ENCODE peak calls at places on chromosomes 3 and 15, in five cellular contexts. One of them, this sample, is unnamed.
A peak's percentile ranks its signal among the peaks of the same experiment; 100 is the strongest.

GRCh38 chr3:48851407-48851806 is 3.7 kb upstream of the PRKAR2A start:
- DNase-seq in GM23248: peak; percentile 23
- DNase-seq in fibroblast of lung: peak; percentile 40
- DNase-seq in A549: peak; percentile 12
- DNase-seq in endothelial cell of umbilical vein: no peak
- DNase-seq in this sample: no peak

GRCh38 chr15:85929786-85930185 is 135.1 kb upstream of the KLHL25 start:
- DNase-seq in GM23248: no peak
- DNase-seq in fibroblast of lung: peak; percentile 10
- DNase-seq in A549: no peak
- DNase-seq in endothelial cell of umbilical vein: no peak
- DNase-seq in this sample: no peak

GRCh38 chr3:165518346-165518745 is 318.9 kb downstream of the BCHE start:
- DNase-seq in GM23248: no peak
- DNase-seq in fibroblast of lung: peak; percentile 28
- DNase-seq in A549: no peak
- DNase-seq in endothelial cell of umbilical vein: no peak
- DNase-seq in this sample: no peak

GRCh38 chr15:68412218-68412617 is 19.7 kb downstream of the ITGA11 start:
- DNase-seq in GM23248: no peak
- DNase-seq in fibroblast of lung: no peak
- DNase-seq in A549: no peak
- DNase-seq in endothelial cell of umbilical vein: no peak
- DNase-seq in this sample: no peak

GRCh38 chr3:177597325-177598109 is 400.2 kb upstream of the TBL1XR1 start:
- DNase-seq in GM23248: peak; percentile 90
- DNase-seq in fibroblast of lung: peak; percentile 98
- DNase-seq in A549: no peak
- DNase-seq in endothelial cell of umbilical vein: peak; percentile 65
- DNase-seq in this sample: no peak

GRCh38 chr3:128311441-128311844 is 155.2 kb downstream of the DNAJB8 start:
- DNase-seq in GM23248: no peak
- DNase-seq in fibroblast of lung: no peak
- DNase-seq in A549: no peak
- DNase-seq in endothelial cell of umbilical vein: no peak
- DNase-seq in this sample: no peak

GRCh38 chr3:147846854-147847453 is 437.8 kb downstream of the ZIC1 start:
- DNase-seq in GM23248: no peak
- DNase-seq in fibroblast of lung: no peak
- DNase-seq in A549: no peak
- DNase-seq in endothelial cell of umbilical vein: no peak
- DNase-seq in this sample: no peak

GRCh38 chr3:118968640-118969039 is 66.0 kb downstream of the IGSF11 start:
- DNase-seq in GM23248: no peak
- DNase-seq in fibroblast of lung: no peak
- DNase-seq in A549: no peak
- DNase-seq in endothelial cell of umbilical vein: no peak
- DNase-seq in this sample: no peak

GRCh38 chr15:38389924-38390542 is 63.9 kb upstream of the FAM98B start:
- DNase-seq in GM23248: peak; percentile 55
- DNase-seq in fibroblast of lung: peak; percentile 49
- DNase-seq in A549: peak; percentile 50
- DNase-seq in endothelial cell of umbilical vein: peak; percentile 68
- DNase-seq in this sample: peak; percentile 86

GRCh38 chr3:183477801-183478456 is 49.5 kb upstream of the MCF2L2 start:
- DNase-seq in GM23248: no peak
- DNase-seq in fibroblast of lung: no peak
- DNase-seq in A549: no peak
- DNase-seq in endothelial cell of umbilical vein: no peak
- DNase-seq in this sample: no peak

GRCh38 chr3:112640333-112640863 is 545 bp downstream of the CCDC80 start:
- DNase-seq in GM23248: peak; percentile 93
- DNase-seq in fibroblast of lung: peak; percentile 86
- DNase-seq in A549: peak; percentile 55
- DNase-seq in endothelial cell of umbilical vein: peak; percentile 73
- DNase-seq in this sample: no peak

GRCh38 chr3:39810647-39811161 is 1.3 kb downstream of the MYRIP start:
- DNase-seq in GM23248: no peak
- DNase-seq in fibroblast of lung: no peak
- DNase-seq in A549: no peak
- DNase-seq in endothelial cell of umbilical vein: peak; percentile 64
- DNase-seq in this sample: peak; percentile 82

GRCh38 chr15:73809728-73810501 is 56.8 kb upstream of the INSYN1 start:
- DNase-seq in GM23248: peak; percentile 58
- DNase-seq in fibroblast of lung: peak; percentile 14
- DNase-seq in A549: peak; percentile 21
- DNase-seq in endothelial cell of umbilical vein: no peak
- DNase-seq in this sample: no peak

GRCh38 chr3:150407051-150407817 is 864 bp upstream of the TSC22D2 start:
- DNase-seq in GM23248: peak; percentile 88
- DNase-seq in fibroblast of lung: peak; percentile 79
- DNase-seq in A549: peak; percentile 6
- DNase-seq in endothelial cell of umbilical vein: no peak
- DNase-seq in this sample: peak; percentile 52

GRCh38 chr3:100600181-100601042 is 9.0 kb upstream of the ADGRG7 start:
- DNase-seq in GM23248: no peak
- DNase-seq in fibroblast of lung: no peak
- DNase-seq in A549: peak; percentile 4
- DNase-seq in endothelial cell of umbilical vein: no peak
- DNase-seq in this sample: no peak

GRCh38 chr3:43468141-43468540 is 153.7 kb downstream of the ANO10 start:
- DNase-seq in GM23248: no peak
- DNase-seq in fibroblast of lung: no peak
- DNase-seq in A549: no peak
- DNase-seq in endothelial cell of umbilical vein: peak; percentile 61
- DNase-seq in this sample: no peak

GRCh38 chr3:163327086-163327485 is 1751.2 kb downstream of the SI start:
- DNase-seq in GM23248: no peak
- DNase-seq in fibroblast of lung: no peak
- DNase-seq in A549: no peak
- DNase-seq in endothelial cell of umbilical vein: no peak
- DNase-seq in this sample: no peak

GRCh38 chr3:12796171-12797123 is at the start of gene CAND2:
- DNase-seq in GM23248: peak; percentile 70
- DNase-seq in fibroblast of lung: peak; percentile 52
- DNase-seq in A549: peak; percentile 37
- DNase-seq in endothelial cell of umbilical vein: peak; percentile 51
- DNase-seq in this sample: peak; percentile 82

GRCh38 chr3:171874251-171874679 is 31.1 kb downstream of the TMEM212 start:
- DNase-seq in GM23248: peak; percentile 91
- DNase-seq in fibroblast of lung: peak; percentile 99
- DNase-seq in A549: peak; percentile 64
- DNase-seq in endothelial cell of umbilical vein: peak; percentile 98
- DNase-seq in this sample: no peak

GRCh38 chr3:45647148-45647619 is 42.0 kb upstream of the SACM1L start:
- DNase-seq in GM23248: peak; percentile 95
- DNase-seq in fibroblast of lung: peak; percentile 90
- DNase-seq in A549: peak; percentile 91
- DNase-seq in endothelial cell of umbilical vein: peak; percentile 92
- DNase-seq in this sample: no peak

GRCh38 chr3:65953301-65953812 is 85.4 kb downstream of the MAGI1 start:
- DNase-seq in GM23248: no peak
- DNase-seq in fibroblast of lung: peak; percentile 82
- DNase-seq in A549: no peak
- DNase-seq in endothelial cell of umbilical vein: peak; percentile 52
- DNase-seq in this sample: no peak

GRCh38 chr3:46365737-46366524 is 4.8 kb upstream of the CCR5 start:
- DNase-seq in GM23248: no peak
- DNase-seq in fibroblast of lung: no peak
- DNase-seq in A549: no peak
- DNase-seq in endothelial cell of umbilical vein: no peak
- DNase-seq in this sample: no peak

GRCh38 chr15:80503319-80503952 is 99.3 kb downstream of the ARNT2 start:
- DNase-seq in GM23248: no peak
- DNase-seq in fibroblast of lung: no peak
- DNase-seq in A549: no peak
- DNase-seq in endothelial cell of umbilical vein: no peak
- DNase-seq in this sample: no peak

GRCh38 chr15:74821091-74821789 is 5.2 kb upstream of the CPLX3 start:
- DNase-seq in GM23248: peak; percentile 29
- DNase-seq in fibroblast of lung: no peak
- DNase-seq in A549: no peak
- DNase-seq in endothelial cell of umbilical vein: no peak
- DNase-seq in this sample: peak; percentile 98
- H3K4me2 ChIP-seq in GM23248: no peak overlapping the region
- H3K4me2 ChIP-seq in fibroblast of lung: no peak overlapping the region
- H3K4me2 ChIP-seq in A549: no peak overlapping the region
- H3K4me2 ChIP-seq in endothelial cell of umbilical vein: no peak overlapping the region
- H3K4me2 ChIP-seq in this sample: peak overlapping the region; percentile 96

DNA sequence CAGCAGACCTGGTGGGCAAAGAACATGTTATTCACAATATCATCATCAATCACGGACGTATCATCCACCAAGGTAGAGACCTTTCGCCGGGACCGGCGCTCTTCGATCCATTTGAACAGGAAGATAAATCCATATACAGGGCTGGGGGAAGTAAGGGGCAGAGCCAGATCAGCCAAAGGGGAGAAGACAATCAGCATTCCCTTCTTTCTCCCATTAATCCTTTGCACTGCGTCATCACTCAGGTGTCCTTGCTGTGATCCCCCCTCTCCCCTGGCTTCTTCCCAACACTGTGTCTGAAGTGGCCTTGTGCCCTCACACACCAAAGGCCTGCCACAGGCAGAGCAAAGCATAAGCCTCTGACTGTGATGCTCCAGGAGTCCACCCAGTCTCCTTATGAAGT is 36.4 kb downstream of the SEMA3G start:
- DNase-seq in GM23248: no peak
- DNase-seq in fibroblast of lung: no peak
- DNase-seq in A549: no peak
- DNase-seq in endothelial cell of umbilical vein: no peak
- DNase-seq in this sample: no peak
- H3K4me2 ChIP-seq in GM23248: peak overlapping the region; percentile 91
- H3K4me2 ChIP-seq in fibroblast of lung: peak overlapping the region; percentile 84
- H3K4me2 ChIP-seq in A549: peak overlapping the region; percentile 97
- H3K4me2 ChIP-seq in endothelial cell of umbilical vein: peak overlapping the region; percentile 83
- H3K4me2 ChIP-seq in this sample: peak overlapping the region; percentile 95

DNA sequence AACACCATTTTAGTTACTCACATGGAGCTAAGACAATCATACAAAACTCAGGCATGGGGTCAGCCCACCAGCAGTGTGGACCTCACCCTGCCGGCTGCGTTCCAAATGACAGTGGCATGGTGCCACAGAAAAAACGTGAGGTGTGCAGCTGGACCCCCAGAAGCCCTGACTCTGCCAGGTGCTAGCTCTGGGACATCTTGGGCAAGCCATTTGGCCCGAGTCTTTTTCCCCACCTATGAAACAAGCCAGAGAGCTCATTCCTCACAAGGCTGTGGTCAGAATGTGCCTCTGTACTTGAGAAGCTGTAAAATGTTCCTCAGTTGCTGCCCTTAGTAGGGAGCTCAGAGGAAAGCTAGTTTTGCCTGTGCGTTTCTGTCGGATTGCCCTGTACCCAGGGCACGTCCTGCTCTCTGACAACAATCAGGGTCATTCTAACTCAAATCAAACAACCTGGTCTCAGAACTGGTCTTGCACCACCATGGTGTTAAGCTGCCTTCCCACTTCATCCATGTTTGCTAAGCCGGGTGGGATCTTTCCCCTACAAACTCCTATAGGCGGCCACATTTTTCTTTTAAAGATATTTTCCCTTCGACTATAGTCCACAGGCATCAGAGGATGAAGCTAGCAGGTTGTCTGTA is 44.9 kb downstream of the LIPC start:
- DNase-seq in GM23248: no peak
- DNase-seq in fibroblast of lung: peak; percentile 34
- DNase-seq in A549: no peak
- DNase-seq in endothelial cell of umbilical vein: no peak
- DNase-seq in this sample: no peak
- H3K4me2 ChIP-seq in GM23248: no peak overlapping the region
- H3K4me2 ChIP-seq in fibroblast of lung: no peak overlapping the region
- H3K4me2 ChIP-seq in A549: no peak overlapping the region
- H3K4me2 ChIP-seq in endothelial cell of umbilical vein: no peak overlapping the region
- H3K4me2 ChIP-seq in this sample: no peak overlapping the region

DNA sequence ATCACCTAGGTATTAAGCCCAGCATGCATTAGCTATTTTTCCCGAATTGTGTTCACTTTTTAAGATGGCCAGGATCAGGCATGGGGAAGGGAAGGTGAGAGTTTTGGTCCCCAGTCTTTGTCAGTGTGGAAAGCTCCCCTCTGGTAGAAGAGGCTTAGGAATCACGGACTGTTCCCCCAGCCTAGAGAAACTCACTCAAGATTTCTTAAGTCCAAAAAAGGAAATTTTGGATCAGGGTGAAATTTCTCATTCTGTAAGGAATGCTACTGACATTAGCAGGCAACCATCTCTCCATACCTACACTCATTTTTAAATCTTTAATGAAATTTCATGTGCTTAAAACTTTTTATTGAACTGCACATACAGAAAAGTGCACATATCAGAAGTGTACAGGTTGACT is 70.3 kb upstream of the GALNT15 start:
- DNase-seq in GM23248: no peak
- DNase-seq in fibroblast of lung: peak; percentile 65
- DNase-seq in A549: no peak
- DNase-seq in endothelial cell of umbilical vein: no peak
- DNase-seq in this sample: no peak
- H3K4me2 ChIP-seq in GM23248: peak overlapping the region; percentile 64
- H3K4me2 ChIP-seq in fibroblast of lung: peak overlapping the region; percentile 7
- H3K4me2 ChIP-seq in A549: no peak overlapping the region
- H3K4me2 ChIP-seq in endothelial cell of umbilical vein: no peak overlapping the region
- H3K4me2 ChIP-seq in this sample: no peak overlapping the region

GRCh38 chr15:29934251-29934650 is 112.0 kb upstream of the TJP1 start:
- DNase-seq in GM23248: peak; percentile 59
- DNase-seq in fibroblast of lung: peak; percentile 72
- DNase-seq in A549: peak; percentile 72
- DNase-seq in endothelial cell of umbilical vein: peak; percentile 67
- DNase-seq in this sample: no peak
- H3K4me2 ChIP-seq in GM23248: peak overlapping the region; percentile 23
- H3K4me2 ChIP-seq in fibroblast of lung: peak overlapping the region; percentile 23
- H3K4me2 ChIP-seq in A549: peak overlapping the region; percentile 63
- H3K4me2 ChIP-seq in endothelial cell of umbilical vein: peak overlapping the region; percentile 27
- H3K4me2 ChIP-seq in this sample: no peak overlapping the region

DNA sequence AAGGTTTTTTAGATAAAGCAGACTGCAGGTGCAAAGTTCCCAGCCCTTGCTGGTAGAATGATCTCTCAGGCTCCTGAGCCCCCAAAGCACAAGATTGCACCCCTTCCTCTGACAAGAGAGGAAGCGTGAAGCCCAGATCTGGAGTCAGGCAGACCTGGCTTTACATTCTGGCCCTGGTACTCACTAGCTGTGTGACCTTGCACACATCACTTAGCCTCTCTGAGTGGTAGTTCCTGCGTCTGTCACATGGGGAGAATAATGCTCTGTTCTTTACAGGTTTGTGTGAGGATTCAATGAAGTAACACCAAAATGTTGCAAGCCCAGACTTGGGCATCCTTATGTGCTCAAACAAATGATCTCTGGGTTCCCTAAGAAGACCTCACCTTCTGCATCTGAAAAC is 141.5 kb downstream of the SMAD6 start:
- DNase-seq in GM23248: no peak
- DNase-seq in fibroblast of lung: no peak
- DNase-seq in A549: no peak
- DNase-seq in endothelial cell of umbilical vein: no peak
- DNase-seq in this sample: no peak
- H3K4me2 ChIP-seq in GM23248: peak overlapping the region; percentile 88
- H3K4me2 ChIP-seq in fibroblast of lung: peak overlapping the region; percentile 64
- H3K4me2 ChIP-seq in A549: peak overlapping the region; percentile 90
- H3K4me2 ChIP-seq in endothelial cell of umbilical vein: peak overlapping the region; percentile 67
- H3K4me2 ChIP-seq in this sample: no peak overlapping the region

GRCh38 chr15:47820780-47821319 is 103.5 kb downstream of the SEMA6D start:
- DNase-seq in GM23248: peak; percentile 35
- DNase-seq in fibroblast of lung: peak; percentile 93
- DNase-seq in A549: no peak
- DNase-seq in endothelial cell of umbilical vein: peak; percentile 50
- DNase-seq in this sample: no peak
- H3K4me2 ChIP-seq in GM23248: no peak overlapping the region
- H3K4me2 ChIP-seq in fibroblast of lung: peak overlapping the region; percentile 73
- H3K4me2 ChIP-seq in A549: no peak overlapping the region
- H3K4me2 ChIP-seq in endothelial cell of umbilical vein: no peak overlapping the region
- H3K4me2 ChIP-seq in this sample: no peak overlapping the region

This sample was measured in Karpas-422.